ENCODE peak calls at places on chromosomes 16 and 17, in four cellular contexts. E is suprapubic skin, A is tibial artery, H is cardiac muscle cell. Z is an unnamed sample.

GRCh38 chr17:48045270-48046001 is 2.7 kb upstream of the NFE2L1 start:
- DNase-seq in E (no peak), H (no peak), A (no peak), Z (no peak)

GRCh38 chr17:16875662-16876061 is 96.3 kb downstream of the TNFRSF13B start:
- DNase-seq in A (no peak), E (no peak), H (peak), Z (no peak)

GRCh38 chr17:74426551-74427047 is 5.3 kb upstream of the GPRC5C start:
- DNase-seq in E (no peak), A (no peak), H (peak), Z (no peak)

GRCh38 chr16:50683689-50684374 is 2.7 kb upstream of the SNX20 start:
- DNase-seq in H (no peak), E (no peak), A (peak), Z (no peak)

GRCh38 chr16:53893731-53894435 is 189.9 kb downstream of the FTO start:
- DNase-seq in A (no peak), H (peak), E (no peak), Z (peak)

GRCh38 chr17:43754947-43755346 is 3.6 kb downstream of the SOST start:
- DNase-seq in E (no peak), H (no peak), A (no peak), Z (no peak)

GRCh38 chr16:27568077-27568476 is 18.1 kb downstream of the KATNIP start:
- DNase-seq in A (no peak), H (no peak), E (no peak), Z (no peak)

GRCh38 chr16:23280483-23280967 is 21.6 kb upstream of the SCNN1B start:
- DNase-seq in H (no peak), A (no peak), E (no peak), Z (no peak)

GRCh38 chr17:45273551-45273957 is 11.7 kb upstream of the SPATA32 start:
- DNase-seq in H (no peak), A (no peak), E (peak), Z (no peak)

GRCh38 chr17:81713556-81714411 is 1.7 kb downstream of the SLC25A10 start:
- DNase-seq in A (no peak), H (no peak), E (no peak), Z (no peak)

GRCh38 chr16:55373489-55373832 is 49.5 kb downstream of the IRX6 start:
- DNase-seq in H (no peak), A (no peak), E (no peak), Z (no peak)

GRCh38 chr17:66988069-66988798 is 23.7 kb downstream of the CACNG4 start:
- DNase-seq in A (no peak), E (no peak), H (no peak), Z (no peak)

GRCh38 chr17:38704645-38705522 is at the start of gene MLLT6:
- DNase-seq in H (peak), E (no peak), A (peak), Z (peak)

GRCh38 chr17:74424658-74425057 is 7.2 kb upstream of the GPRC5C start:
- DNase-seq in A (peak), E (no peak), H (no peak), Z (no peak)

GRCh38 chr17:2125013-2125535 is 70.2 kb downstream of the HIC1 start:
- DNase-seq in A (no peak), H (peak), E (no peak), Z (no peak)

DNA sequence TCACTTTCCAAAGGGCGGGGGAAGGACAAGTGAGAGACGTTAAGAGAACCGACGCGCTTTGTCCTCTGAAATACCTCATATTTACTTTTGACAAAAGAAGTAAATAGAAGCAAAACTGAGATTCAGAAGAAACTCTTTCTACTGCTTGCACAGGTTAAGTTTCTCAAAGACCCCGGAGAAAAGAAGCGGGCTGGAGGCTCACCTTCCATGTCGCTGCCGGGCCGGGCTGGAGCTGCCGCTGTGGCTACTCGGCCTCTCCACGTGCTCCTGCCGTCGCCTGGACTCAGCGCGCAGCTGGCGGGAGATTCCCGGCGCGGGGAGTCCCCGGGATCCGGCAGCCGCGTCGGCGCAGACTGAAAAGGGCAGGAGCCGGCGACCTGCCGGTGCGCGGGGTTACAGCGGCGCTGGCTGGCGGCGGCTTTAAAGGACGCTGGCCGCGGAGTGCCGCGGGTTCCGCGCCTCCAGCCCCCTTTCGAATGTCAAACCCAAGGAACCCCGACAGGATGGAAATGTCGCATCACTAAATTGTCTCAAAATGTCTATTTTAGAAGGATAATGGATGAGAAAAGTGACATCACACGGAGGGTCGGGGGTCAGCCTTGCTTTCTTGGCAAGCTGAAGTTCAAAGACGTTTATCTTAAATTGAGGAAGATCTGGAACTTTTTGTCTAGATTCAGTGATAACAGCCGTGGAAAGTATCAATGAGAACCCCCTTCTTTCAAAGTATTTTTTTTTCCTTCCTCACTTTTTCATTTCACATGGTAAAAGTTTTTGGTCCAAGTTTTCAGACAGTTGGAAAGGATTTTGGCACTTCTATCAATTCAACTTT is at the start of gene IKZF3:
- DNase-seq in H (peak), E (no peak), A (peak), Z (no peak)
- TF ChIP-seq CTCF in H (no peak), E (no peak), A (no peak), Z (no peak)

GRCh38 chr16:87490091-87490798 is 2.6 kb downstream of the ZCCHC14 start:
- DNase-seq in H (peak), E (no peak), A (no peak), Z (no peak)
- H3K4me3 ChIP-seq in H (peak), E (peak), A (peak), Z (peak)

GRCh38 chr16:71442041-71442440 is at the start of gene TLE7:
- DNase-seq in A (no peak), E (no peak), H (no peak), Z (no peak)

GRCh38 chr16:71443714-71444113 is 1.9 kb upstream of the TLE7 start:
- DNase-seq in A (no peak), H (no peak), E (no peak), Z (no peak)

GRCh38 chr16:71440669-71441347 is 1.0 kb downstream of the TLE7 start:
- DNase-seq in A (no peak), H (no peak), E (no peak), Z (no peak)

GRCh38 chr16:71439531-71439930 is 2.3 kb downstream of the TLE7 start:
- DNase-seq in E (no peak), H (peak), A (no peak), Z (no peak)

DNA sequence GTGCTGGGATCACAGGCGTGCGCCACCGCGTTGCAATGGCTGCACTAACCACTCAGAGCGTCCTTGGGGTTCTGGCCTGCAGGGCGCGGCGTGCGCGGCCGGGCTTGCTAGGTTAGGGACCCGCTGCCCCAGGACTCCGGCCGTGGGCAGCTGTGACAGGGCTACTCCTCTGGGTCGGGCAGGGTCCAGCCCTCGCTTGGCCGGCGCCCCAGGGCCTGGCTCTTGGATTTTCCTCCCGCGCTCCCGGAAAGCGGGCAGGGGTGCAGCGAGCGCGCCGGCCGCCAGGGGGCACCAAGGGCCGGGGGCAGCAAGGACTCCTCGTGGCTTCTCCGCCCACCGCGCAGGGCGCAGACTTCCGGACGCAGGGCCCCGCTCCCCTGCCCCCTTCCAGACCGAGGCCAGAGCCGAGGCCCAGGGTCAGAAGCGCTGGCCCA is 489 bp downstream of the TLE7 start:
- DNase-seq in E (no peak), H (peak), A (no peak), Z (no peak)
- TF ChIP-seq CTCF in E (peak), H (peak), A (no peak), Z (peak)

GRCh38 chr16:75481475-75481874 is 13.8 kb downstream of the CHST6 start:
- DNase-seq in E (no peak), A (peak), H (no peak), Z (no peak)
- H3K4me3 ChIP-seq in E (no peak), A (no peak), H (no peak), Z (no peak)

DNA sequence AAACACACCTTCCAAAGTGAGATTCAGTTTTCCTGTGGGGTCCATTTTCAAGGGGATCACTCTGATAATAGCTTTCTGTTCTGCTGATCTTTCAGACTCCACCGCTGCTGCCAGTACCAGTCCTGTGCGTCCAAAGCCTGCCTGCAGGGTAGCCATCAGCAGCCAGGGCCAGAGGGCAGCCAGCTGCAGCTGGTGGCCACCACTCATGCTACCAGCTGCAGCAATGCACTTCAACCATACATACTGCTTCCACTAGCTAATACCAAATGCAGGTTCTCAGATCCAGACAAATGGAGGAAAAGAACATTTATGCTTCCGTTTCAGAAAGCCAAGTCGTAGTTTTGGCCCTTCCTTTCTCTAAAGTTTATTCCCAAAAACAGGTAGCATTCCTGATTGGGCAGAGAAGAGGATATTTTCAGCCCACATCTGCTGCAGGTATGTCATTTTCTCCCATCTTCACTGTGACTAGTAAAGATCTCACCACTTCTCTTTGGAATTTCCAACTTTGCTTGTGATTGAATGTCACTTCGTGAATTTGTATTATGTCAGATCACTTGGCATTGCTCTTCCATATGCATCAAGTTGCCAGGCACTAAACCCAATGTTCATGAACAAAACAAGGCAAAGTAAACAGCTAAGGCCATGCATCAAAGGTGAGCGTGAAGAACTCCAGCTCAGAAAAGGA is 1.8 kb downstream of the RNF43 start:
- DNase-seq in A (no peak), E (no peak), H (no peak), Z (no peak)
- TF ChIP-seq CTCF in A (no peak), E (no peak), H (no peak), Z (no peak)

DNA sequence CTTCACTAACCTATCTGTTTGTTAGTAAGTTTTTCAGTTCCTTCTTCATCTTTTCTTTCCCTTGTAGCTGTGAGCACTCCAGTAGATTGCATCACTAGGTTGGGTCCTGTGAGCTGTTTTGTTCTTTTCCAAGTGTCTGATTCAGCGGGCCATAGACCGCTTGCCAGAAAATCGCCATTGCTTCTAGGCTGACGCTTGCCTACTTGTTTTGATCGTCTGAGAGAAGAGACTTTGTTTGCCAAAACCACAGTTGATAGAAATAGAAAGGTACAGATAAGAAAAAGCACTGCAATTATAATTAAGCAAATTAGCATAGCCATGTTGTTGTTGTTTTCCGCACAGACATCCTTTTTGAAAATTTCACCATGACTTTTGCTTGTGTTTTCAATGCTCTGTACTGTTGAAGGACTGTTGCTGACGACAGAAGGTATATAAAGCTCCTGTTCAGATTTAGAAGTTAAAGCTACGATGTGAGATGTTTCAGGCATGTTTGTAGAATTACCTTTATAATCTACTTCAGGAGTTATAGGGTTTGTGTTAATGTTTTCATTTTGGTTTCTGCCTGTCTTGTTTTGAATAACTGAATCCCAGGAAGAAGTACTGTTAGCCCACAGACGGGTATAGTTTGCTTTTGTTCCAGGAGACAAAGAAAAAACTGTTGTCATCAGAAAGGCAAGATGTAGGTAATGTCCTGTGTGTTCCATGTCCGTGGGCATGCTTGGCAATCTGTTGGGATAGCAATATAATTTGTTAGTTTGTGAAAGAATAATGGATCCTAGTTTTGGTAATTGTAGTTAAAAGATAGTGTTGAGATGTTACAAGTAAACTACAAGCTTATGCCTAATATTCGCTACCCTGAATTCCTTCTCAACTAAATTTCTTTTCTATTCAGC is 2.9 kb downstream of the EVI2A start:
- DNase-seq in H (peak), E (peak), A (peak), Z (peak)
- H3K4me3 ChIP-seq in H (no peak), E (peak), A (no peak), Z (peak)

DNA sequence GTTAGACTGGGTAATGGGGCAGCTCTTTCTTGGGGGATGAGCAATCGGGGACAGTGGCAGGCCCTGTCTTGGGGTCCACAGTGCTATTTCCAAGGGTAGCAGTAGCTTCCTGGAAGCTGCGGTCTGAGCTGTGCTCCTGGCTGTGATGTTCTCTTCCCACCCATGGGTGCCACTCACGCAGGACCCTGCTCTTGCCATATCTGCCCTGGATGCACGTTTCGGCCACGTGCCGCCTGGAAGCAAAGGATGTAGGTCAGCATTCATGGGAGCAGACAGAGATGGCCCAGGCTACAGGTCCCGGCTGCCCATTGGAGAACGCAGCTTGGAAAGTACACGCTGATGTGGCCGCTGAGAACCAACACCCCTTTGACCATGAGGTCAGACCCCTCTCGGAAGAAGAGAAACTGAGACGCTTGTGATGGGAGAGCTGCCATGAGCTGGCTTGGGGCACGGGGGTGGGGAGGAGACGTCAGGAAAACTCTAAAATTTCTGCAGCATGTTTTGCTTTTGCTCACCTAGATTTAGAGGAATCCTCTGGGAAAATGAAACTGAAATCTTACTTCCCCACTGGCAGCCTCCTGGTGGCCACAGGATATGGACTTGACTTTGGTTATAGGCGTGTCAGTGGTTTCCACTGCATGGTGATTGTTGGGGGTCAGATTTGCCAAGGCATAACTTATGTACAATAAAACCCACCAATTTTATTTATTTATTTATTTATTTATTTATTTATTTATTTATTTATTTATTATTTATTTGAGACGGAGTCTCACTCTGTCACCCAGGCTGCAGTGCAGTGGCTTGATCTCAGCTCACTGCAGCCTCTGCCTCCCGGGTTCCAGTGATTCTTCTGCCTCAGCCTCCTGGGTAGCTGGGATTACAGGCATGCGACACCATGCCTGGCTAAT is 36.2 kb upstream of the IRF8 start:
- DNase-seq in A (peak), E (no peak), H (no peak), Z (no peak)
- TF ChIP-seq CTCF in A (no peak), E (no peak), H (no peak), Z (no peak)

Z was measured in astrocyte of the cerebellum.